ENCODE peak calls at places on chromosomes 6 and 20, in eight cellular contexts. M, P, N, Q, T, W, Z and Y are unnamed samples.

GRCh38 chr20:17228624-17229061 is 1.8 kb downstream of the PCSK2 start:
- DNase-seq in M (peak), P (peak), N (no peak), Q (no peak), T (no peak), W (no peak), Z (no peak), Y (no peak)

GRCh38 chr20:38932457-38933120 is 6.4 kb downstream of the FAM83D start:
- DNase-seq in M (no peak), P (no peak), N (peak), Q (peak), T (no peak), W (no peak), Z (no peak), Y (no peak)

GRCh38 chr20:62832951-62833391 is 16.1 kb downstream of the COL9A3 start:
- DNase-seq in M (no peak), P (no peak), N (no peak), Q (no peak), T (peak), W (no peak), Z (no peak), Y (no peak)

GRCh38 chr6:7468382-7469081 is 72.9 kb upstream of the DSP start:
- DNase-seq in M (peak), P (no peak), N (peak), Q (peak), T (no peak), W (no peak), Z (no peak), Y (no peak)

GRCh38 chr6:169052462-169052861 is 201.2 kb downstream of the THBS2 start:
- DNase-seq in M (no peak), P (no peak), N (no peak), Q (no peak), T (no peak), W (no peak), Z (no peak), Y (no peak)

GRCh38 chr6:96787846-96788580 is 49.3 kb downstream of the GPR63 start:
- DNase-seq in M (no peak), P (peak), N (no peak), Q (no peak), T (no peak), W (no peak), Z (no peak), Y (no peak)

GRCh38 chr20:1856419-1856818 is 38.8 kb upstream of the SIRPA start:
- DNase-seq in M (no peak), P (no peak), N (no peak), Q (no peak), T (no peak), W (no peak), Z (no peak), Y (no peak)

GRCh38 chr6:157220485-157220884 is 102.8 kb downstream of the TMEM242 start:
- DNase-seq in M (no peak), P (no peak), N (no peak), Q (no peak), T (no peak), W (no peak), Z (no peak), Y (no peak)

GRCh38 chr6:37011656-37012378 is 6.4 kb downstream of the FGD2 start:
- DNase-seq in M (no peak), P (no peak), N (peak), Q (peak), T (no peak), W (no peak), Z (no peak), Y (no peak)

GRCh38 chr6:153125032-153125431 is 6.0 kb downstream of the RGS17 start:
- DNase-seq in M (no peak), P (peak), N (no peak), Q (no peak), T (no peak), W (no peak), Z (no peak), Y (no peak)

GRCh38 chr6:101268541-101268940 is 125.0 kb upstream of the GRIK2 start:
- DNase-seq in M (no peak), P (no peak), N (peak), Q (no peak), T (no peak), W (no peak), Z (no peak), Y (no peak)

GRCh38 chr6:34897130-34897529 is 8.1 kb downstream of the ANKS1A start:
- DNase-seq in M (no peak), P (no peak), N (no peak), Q (no peak), T (no peak), W (no peak), Z (no peak), Y (no peak)

GRCh38 chr6:81749704-81750103 is 2.8 kb downstream of the TENT5A start:
- DNase-seq in M (no peak), P (no peak), N (no peak), Q (no peak), T (no peak), W (no peak), Z (no peak), Y (no peak)

GRCh38 chr20:41951615-41952014 is 333.4 kb upstream of the CHD6 start:
- DNase-seq in M (no peak), P (no peak), N (no peak), Q (no peak), T (no peak), W (no peak), Z (no peak), Y (no peak)

GRCh38 chr6:169232507-169232931 is 21.1 kb downstream of the THBS2 start:
- DNase-seq in M (no peak), P (no peak), N (no peak), Q (no peak), T (no peak), W (no peak), Z (no peak), Y (no peak)